ENCODE peak calls at places on chromosome 17, in four cellular contexts. Z is fibroblast of lung, O is heart right ventricle, S is mammary epithelial cell. E is an unnamed sample. For H3K27me3, the result is how much of the 10 kb centered on the place peaks cover.

GRCh38 chr17:41967141-41967920 is 736 bp downstream of the CNP start:
- DNase-seq in Z (no peak), O (no peak), S (peak), E (peak)

GRCh38 chr17:67421869-67422273 is 44.8 kb downstream of the PITPNC1 start:
- DNase-seq in Z (peak), O (no peak), S (peak), E (no peak)

GRCh38 chr17:2016494-2016893 is 8.6 kb downstream of the RTN4RL1 start:
- DNase-seq in Z (no peak), O (no peak), S (no peak), E (no peak)

GRCh38 chr17:65677932-65678331 is 116.5 kb upstream of the AXIN2 start:
- DNase-seq in Z (no peak), O (no peak), S (no peak), E (no peak)

GRCh38 chr17:55037828-55038227 is 69.3 kb downstream of the STXBP4 start:
- DNase-seq in Z (no peak), O (no peak), S (no peak), E (no peak)

GRCh38 chr17:66533572-66533971 is 231.2 kb downstream of the PRKCA start:
- DNase-seq in Z (peak), O (no peak), S (no peak), E (peak)

GRCh38 chr17:11638700-11639265 is 40.5 kb downstream of the DNAH9 start:
- DNase-seq in Z (no peak), O (no peak), S (no peak), E (no peak)

GRCh38 chr17:2253768-2254406 is 49.7 kb downstream of the SMG6 start:
- DNase-seq in Z (no peak), O (no peak), S (no peak), E (no peak)

GRCh38 chr17:36824678-36825091 is 112.6 kb upstream of the LHX1 start:
- DNase-seq in Z (peak), O (no peak), S (no peak), E (no peak)

GRCh38 chr17:34252138-34252889 is 2.8 kb upstream of the CCL2 start:
- DNase-seq in Z (peak), O (peak), S (no peak), E (peak)

GRCh38 chr17:30824002-30824355 is 513 bp downstream of the CRLF3 start:
- DNase-seq in Z (no peak), O (no peak), S (peak), E (no peak)

GRCh38 chr17:8337802-8338744 is 1.6 kb upstream of the ODF4 start:
- DNase-seq in Z (peak), O (no peak), S (no peak), E (no peak)

GRCh38 chr17:8333281-8333680 is 6.4 kb upstream of the ODF4 start:
- DNase-seq in Z (no peak), O (no peak), S (no peak), E (no peak)

GRCh38 chr17:8326591-8327583 is 12.8 kb upstream of the ODF4 start:
- DNase-seq in Z (peak), O (peak), S (no peak), E (peak)

GRCh38 chr17:8332128-8332527 is 7.5 kb upstream of the ODF4 start:
- DNase-seq in Z (no peak), O (no peak), S (no peak), E (no peak)

DNA sequence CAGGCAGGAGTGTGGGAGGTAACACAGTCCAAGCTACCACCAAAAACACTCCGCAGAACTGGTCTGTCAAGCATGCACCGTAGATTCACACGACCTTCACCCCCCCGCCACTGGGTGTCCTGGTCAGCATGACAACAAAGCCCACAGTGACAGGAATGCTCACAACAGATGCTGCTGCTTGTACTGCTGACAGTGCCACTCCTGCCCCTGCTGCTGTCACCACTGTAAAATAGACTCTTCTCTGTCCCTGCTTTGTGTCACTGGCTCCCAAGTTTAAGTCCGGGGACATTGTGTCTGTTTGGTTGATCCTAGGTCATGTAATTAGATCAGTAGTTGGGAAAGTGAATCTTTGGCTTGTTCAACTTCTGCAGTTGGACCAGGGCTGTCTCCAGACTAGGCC is 7.0 kb upstream of the ODF4 start:
- DNase-seq in Z (no peak), O (no peak), S (no peak), E (no peak)
- TF ChIP-seq CTCF in Z (no peak), O (no peak), S (no peak), E (no peak)

GRCh38 chr17:8143581-8144400 is 8.4 kb downstream of the PER1 start:
- DNase-seq in Z (no peak), O (no peak), S (no peak), E (no peak)

GRCh38 chr17:8142887-8143580 is 9.2 kb downstream of the PER1 start:
- DNase-seq in Z (no peak), O (no peak), S (no peak), E (no peak)

GRCh38 chr17:8145811-8146210 is 6.4 kb downstream of the PER1 start:
- DNase-seq in Z (no peak), O (no peak), S (no peak), E (no peak)

GRCh38 chr17:8146381-8147140 is 5.6 kb downstream of the PER1 start:
- DNase-seq in Z (no peak), O (no peak), S (no peak), E (no peak)

GRCh38 chr17:8144401-8145295 is 7.6 kb downstream of the PER1 start:
- DNase-seq in Z (no peak), O (no peak), S (no peak), E (no peak)
- H3K27me3 ChIP-seq in Z (under half), O (under half), S (under half), E (under half)

GRCh38 chr17:40540448-40540847 is 24.8 kb downstream of the CCR7 start:
- DNase-seq in Z (no peak), O (no peak), S (no peak), E (no peak)
- H3K27ac ChIP-seq in Z (no peak), O (peak), S (no peak), E (no peak)

GRCh38 chr17:48583708-48584582 is 5.8 kb upstream of the HOXB4 start:
- DNase-seq in Z (peak), O (no peak), S (no peak), E (no peak)
- TF ChIP-seq CTCF in Z (no peak), O (no peak), S (no peak), E (no peak)

DNA sequence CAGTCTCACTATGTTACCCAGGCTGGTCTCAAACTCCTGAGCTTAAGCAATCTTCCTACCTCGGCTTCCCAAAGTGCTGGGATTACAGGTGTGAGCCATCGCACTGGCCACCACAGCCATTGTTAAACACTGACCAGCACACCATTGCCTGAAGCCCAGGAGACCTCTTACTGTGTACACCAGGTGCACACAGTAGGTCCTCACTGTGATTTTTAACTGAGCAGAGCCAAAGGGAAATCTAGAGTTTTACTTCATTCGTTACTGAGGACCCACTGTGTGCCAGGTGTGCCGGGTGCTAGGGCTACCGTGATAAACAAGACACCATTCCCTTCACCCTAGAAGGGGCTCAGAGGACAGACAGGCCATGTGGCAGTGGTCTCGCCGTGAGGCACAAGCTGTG is 4.2 kb downstream of the ITGB4 start:
- DNase-seq in Z (no peak), O (no peak), S (no peak), E (no peak)
- H3K27me3 ChIP-seq in Z (under half), O (under half), S (under half), E (under half)

E was measured in dorsolateral prefrontal cortex.